ENCODE peak calls at places on chromosome 1, in nine cellular contexts. Z is cardiac muscle cell, A is mucosa of descending colon, J is SK-N-SH, Q is pancreas, O is heart right ventricle, V is right lobe of liver, I is adrenal gland, Y is heart left ventricle. H is an unnamed sample. For H3K4me1, the result is how much of the 10 kb centered on the place peaks cover.

GRCh38 chr1:248786106-248786665 is 30.6 kb upstream of the LYPD8 start:
- DNase-seq in Q (no peak), Z (no peak), V (no peak), Y (no peak), A (no peak), I (no peak), J (no peak), O (no peak), H (no peak)

GRCh38 chr1:64865105-64865757 is 101.1 kb downstream of the JAK1 start:
- DNase-seq in J (no peak), Q (no peak), Y (no peak), O (no peak), V (no peak), I (no peak), Z (no peak), A (no peak), H (no peak)

GRCh38 chr1:226397011-226397926 is 10.6 kb downstream of the PARP1 start:
- DNase-seq in Q (no peak), V (no peak), O (no peak), I (no peak), Y (no peak), J (no peak), Z (peak), A (no peak), H (no peak)

GRCh38 chr1:12143631-12144155 is 23.1 kb upstream of the TNFRSF1B start:
- DNase-seq in Z (peak), J (no peak), Q (no peak), V (no peak), O (peak), Y (peak), A (peak), I (peak), H (peak)

GRCh38 chr1:45843474-45843905 is 40.1 kb downstream of the MAST2 start:
- DNase-seq in Y (no peak), V (no peak), Q (no peak), A (no peak), J (no peak), I (no peak), O (no peak), Z (peak), H (no peak)

GRCh38 chr1:21060523-21060922 is 116.2 kb downstream of the EIF4G3 start:
- DNase-seq in Y (no peak), I (no peak), Q (no peak), Z (no peak), O (no peak), A (no peak), V (no peak), J (no peak), H (no peak)

GRCh38 chr1:215637041-215637573 is 70.0 kb downstream of the KCTD3 start:
- DNase-seq in Q (peak), I (peak), Z (peak), J (no peak), O (no peak), A (peak), Y (no peak), V (peak), H (no peak)

GRCh38 chr1:3453891-3454810 is at the start of gene ARHGEF16:
- DNase-seq in V (peak), O (peak), A (peak), Y (peak), J (peak), Q (peak), I (peak), Z (peak), H (no peak)

GRCh38 chr1:246476771-246477170 is 30.3 kb downstream of the SMYD3 start:
- DNase-seq in J (no peak), I (no peak), Z (no peak), Y (no peak), A (no peak), V (no peak), Q (no peak), O (no peak), H (no peak)

GRCh38 chr1:65423884-65424655 is 3.6 kb downstream of the LEPR start:
- DNase-seq in A (no peak), J (no peak), I (peak), V (no peak), Z (peak), Q (no peak), Y (no peak), O (no peak), H (no peak)

GRCh38 chr1:27704958-27705357 is 20.8 kb upstream of the FAM76A start:
- DNase-seq in Q (no peak), J (no peak), I (no peak), A (no peak), V (no peak), O (no peak), Y (no peak), Z (no peak), H (no peak)

GRCh38 chr1:204451352-204452124 is 39.9 kb upstream of the PPP1R15B start:
- DNase-seq in J (no peak), I (no peak), O (no peak), V (no peak), A (peak), Z (no peak), Q (no peak), Y (no peak), H (no peak)

GRCh38 chr1:166172106-166172505 is 5.3 kb upstream of the FAM78B start:
- DNase-seq in Q (no peak), J (no peak), I (no peak), A (peak), Z (no peak), O (no peak), Y (no peak), V (no peak), H (no peak)

GRCh38 chr1:11701551-11701961 is 10.0 kb downstream of the DRAXIN start:
- DNase-seq in Q (no peak), J (peak), I (peak), A (no peak), O (no peak), V (no peak), Z (no peak), Y (no peak), H (no peak)

GRCh38 chr1:170661646-170662411 is 2.1 kb upstream of the PRRX1 start:
- DNase-seq in V (no peak), Y (peak), O (peak), J (peak), A (no peak), I (no peak), Q (peak), Z (peak), H (peak)

GRCh38 chr1:36115931-36116330 is 9.1 kb downstream of the COL8A2 start:
- DNase-seq in I (no peak), V (no peak), Z (peak), Y (no peak), Q (no peak), J (peak), O (no peak), A (no peak), H (no peak)

GRCh38 chr1:21368514-21369289 is 71.2 kb upstream of the NBPF3 start:
- DNase-seq in J (peak), A (peak), Z (peak), Q (peak), V (peak), I (peak), O (peak), Y (peak), H (peak)

GRCh38 chr1:166905136-166905535 is 29.1 kb upstream of the TADA1 start:
- DNase-seq in J (no peak), V (no peak), Y (no peak), I (no peak), Q (no peak), O (no peak), A (no peak), Z (no peak), H (no peak)

DNA sequence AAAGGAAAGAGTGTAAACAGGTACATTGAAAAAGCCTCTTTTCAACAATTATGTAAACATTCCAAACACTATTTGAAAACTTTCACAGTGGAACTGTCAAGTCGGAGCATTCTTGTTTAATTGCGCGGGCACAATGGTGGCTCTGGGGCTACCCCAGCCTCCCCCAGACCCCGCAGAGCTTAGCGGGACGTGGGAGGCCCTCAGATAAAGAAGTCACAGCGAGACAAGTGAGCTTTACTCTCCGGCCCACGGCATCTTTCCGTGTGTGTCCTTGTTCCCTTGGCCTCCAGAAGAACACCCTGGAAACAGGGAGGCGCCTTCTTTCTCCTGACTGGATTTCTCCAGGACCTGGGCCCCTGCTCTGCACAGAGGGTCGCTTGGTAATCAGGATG is 382.8 kb downstream of the RRAGC start:
- DNase-seq in A (no peak), Y (no peak), O (no peak), J (no peak), V (no peak), Z (no peak), Q (no peak), I (no peak), H (no peak)
- H3K4me3 ChIP-seq in A (no peak), Y (peak), O (no peak), J (no peak), V (no peak), Z (no peak), Q (peak), I (no peak), H (no peak)

GRCh38 chr1:54362881-54363340 is 43.3 kb downstream of the SSBP3 start:
- DNase-seq in I (no peak), O (no peak), A (no peak), J (no peak), V (no peak), Y (no peak), Q (no peak), Z (peak), H (peak)
- H3K4me1 ChIP-seq in I (under half), O (half or more), A (under half), J (under half), V (under half), Y (under half), Q (under half), Z (under half), H (under half)

DNA sequence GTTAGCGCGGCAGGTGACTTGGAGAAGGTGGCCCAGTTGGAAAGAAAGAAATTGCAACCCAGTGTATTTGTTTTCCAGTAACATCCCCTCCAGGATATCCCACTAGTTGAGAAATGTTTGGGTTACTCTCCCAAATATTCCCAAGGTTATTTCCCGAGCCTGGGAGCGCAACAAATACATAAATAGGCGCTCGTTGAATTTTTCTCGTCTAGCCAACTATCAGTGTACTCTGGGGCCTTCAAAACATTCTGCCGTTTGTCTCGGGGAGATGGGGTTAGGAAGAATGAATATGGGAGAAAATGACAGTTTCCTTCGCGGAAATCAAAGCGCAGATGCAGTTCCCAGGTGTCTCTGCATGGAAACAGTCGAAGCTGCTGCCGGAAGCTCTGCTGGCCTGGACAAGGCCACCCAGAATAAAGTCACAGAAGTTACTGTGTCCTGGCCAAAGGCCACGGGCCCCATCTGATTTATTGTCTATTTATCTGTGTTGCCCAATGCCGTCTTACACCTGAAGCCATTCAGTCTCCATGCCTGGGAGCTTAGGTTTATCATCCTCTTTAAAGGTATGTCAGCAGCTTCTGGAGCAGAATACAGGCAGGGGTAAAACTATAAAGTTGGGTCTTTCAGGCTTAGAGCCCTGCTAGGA is 999 bp downstream of the C1orf115 start:
- DNase-seq in I (peak), A (peak), Z (no peak), J (no peak), O (no peak), V (peak), Q (no peak), Y (no peak), H (no peak)
- H3K4me3 ChIP-seq in I (no peak), A (peak), Z (peak), J (peak), O (peak), V (peak), Q (peak), Y (peak), H (peak)

DNA sequence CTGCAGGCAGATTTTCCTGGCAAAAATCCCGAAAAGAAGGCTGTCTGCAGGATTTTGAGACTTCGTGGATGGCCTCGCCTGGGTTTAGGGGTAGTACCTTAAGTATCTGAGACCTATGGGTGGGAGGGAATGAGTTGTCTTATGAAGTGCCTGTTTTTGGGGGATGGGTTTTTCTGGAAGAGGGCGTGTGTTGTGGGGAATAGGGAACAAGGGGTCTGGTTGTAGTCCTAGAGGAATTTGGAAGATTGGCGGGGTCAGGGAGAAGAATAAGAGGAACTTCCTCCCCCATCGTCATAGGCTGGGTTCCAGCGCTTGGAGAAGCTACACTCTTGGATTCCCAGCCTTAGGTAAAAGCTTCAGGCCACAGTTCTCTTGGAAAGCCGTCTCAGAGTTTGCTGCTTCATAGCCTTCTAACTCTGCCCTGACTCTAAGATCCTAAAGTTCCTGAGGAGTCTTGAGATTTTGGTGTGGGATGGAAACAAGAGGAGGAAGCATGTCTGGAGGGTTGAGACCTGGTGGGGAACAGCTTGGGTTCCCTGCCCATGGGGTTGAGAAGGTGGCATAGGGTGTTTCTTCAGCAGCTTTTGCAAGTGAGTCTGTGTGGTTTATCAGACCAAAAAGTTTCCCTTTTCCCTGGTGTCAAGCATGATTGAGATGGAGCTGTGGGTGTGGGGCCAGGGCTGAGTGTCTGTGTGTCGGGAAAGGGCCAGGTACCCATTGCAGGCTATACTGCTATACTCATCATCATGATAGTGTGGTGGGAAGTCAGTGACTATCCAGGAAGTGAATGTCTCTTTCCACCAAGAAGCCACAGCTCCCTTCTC is 1.8 kb downstream of the VANGL2 start:
- DNase-seq in I (no peak), Y (no peak), A (no peak), Q (no peak), J (no peak), V (peak), Z (no peak), O (no peak), H (no peak)
- H3K4me1 ChIP-seq in I (under half), Y (under half), A (under half), Q (under half), J (under half), V (under half), Z (under half), O (under half), H (under half)

DNA sequence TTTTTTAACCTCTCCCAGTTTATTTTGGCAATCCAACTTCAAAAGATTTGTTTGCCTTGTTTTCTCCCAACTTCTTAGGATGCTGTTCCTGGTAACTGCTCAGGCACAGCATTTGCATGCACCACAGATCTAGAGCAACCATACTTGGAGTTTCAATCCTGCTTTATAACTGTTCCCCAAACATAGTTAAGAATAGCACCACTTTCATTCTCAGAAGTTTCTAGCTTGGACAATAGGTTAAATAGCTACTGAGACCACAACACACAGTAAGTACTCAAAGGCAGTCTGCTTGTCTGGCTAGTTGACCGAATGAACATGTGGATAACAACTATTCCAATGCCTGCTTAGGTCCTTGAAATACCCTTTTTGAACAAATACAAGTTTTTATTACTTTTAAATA is 76.8 kb downstream of the FOXJ3 start:
- DNase-seq in Z (no peak), Q (no peak), V (no peak), Y (no peak), O (no peak), A (no peak), J (no peak), I (no peak), H (no peak)
- H3K4me3 ChIP-seq in Z (no peak), Q (no peak), V (no peak), Y (no peak), O (no peak), A (no peak), J (no peak), I (no peak), H (no peak)